ENCODE peak calls at places on chromosomes 2 and 18, in six cellular contexts. X, M, N, Z, H and V are unnamed samples.

GRCh38 chr2:179909845-179910734 is 48.7 kb upstream of the ZNF385B start:
- DNase-seq in N (no peak), H (no peak), X (no peak), M (no peak), Z (no peak), V (no peak)

GRCh38 chr2:236637691-236638569 is 68.3 kb downstream of the ACKR3 start:
- DNase-seq in N (no peak), M (peak), X (no peak), H (no peak), Z (no peak), V (no peak)

GRCh38 chr2:149112068-149112467 is 73.6 kb downstream of the LYPD6B start:
- DNase-seq in H (no peak), Z (no peak), N (no peak), M (no peak), X (no peak), V (no peak)

GRCh38 chr18:61901334-61901986 is 8.7 kb upstream of the RNF152 start:
- DNase-seq in X (peak), Z (peak), N (peak), M (peak), H (peak), V (peak)

GRCh38 chr2:47569658-47570398 is 166.9 kb downstream of the MSH2 start:
- DNase-seq in N (no peak), M (no peak), H (no peak), X (peak), Z (no peak), V (peak)

GRCh38 chr2:97935719-97936161 is 60.0 kb downstream of the TMEM131 start:
- DNase-seq in H (peak), N (peak), M (no peak), Z (no peak), X (peak), V (peak)

GRCh38 chr18:74869904-74870863 is 272.5 kb downstream of the ZNF407 start:
- DNase-seq in M (no peak), Z (no peak), H (no peak), N (no peak), X (no peak), V (no peak)

GRCh38 chr2:152534460-152535131 is 182.7 kb downstream of the PRPF40A start:
- DNase-seq in M (no peak), Z (no peak), H (no peak), X (no peak), N (no peak), V (no peak)

GRCh38 chr2:71067567-71068217 is 756 bp upstream of the NAGK start:
- DNase-seq in H (no peak), Z (no peak), N (no peak), X (no peak), M (no peak), V (no peak)

GRCh38 chr2:238701066-238701906 is 146.6 kb upstream of the TWIST2 start:
- DNase-seq in N (no peak), X (peak), Z (no peak), M (no peak), H (no peak), V (no peak)

GRCh38 chr2:7256377-7256776 is 339.2 kb downstream of the RNF144A start:
- DNase-seq in M (no peak), N (no peak), Z (no peak), X (no peak), H (no peak), V (no peak)

GRCh38 chr18:79924814-79925655 is 26.4 kb downstream of the SLC66A2 start:
- DNase-seq in N (no peak), X (peak), Z (no peak), M (peak), H (no peak), V (no peak)

GRCh38 chr2:133526468-133526769 is 41.8 kb downstream of the NCKAP5 start:
- DNase-seq in H (no peak), N (no peak), Z (no peak), X (no peak), M (no peak), V (no peak)